ENCODE peak calls at places on chromosomes 4 and X, in nine cellular contexts. V is CD4-positive, CD25-positive, alpha-beta regulatory T cell; O is NT2/D1; G is lung; J is fibroblast of lung; B is Peyer's patch; D is iPS DF 6.9; R is heart right ventricle; K is CD8-positive, alpha-beta T cell. M is an unnamed sample. For H3K27me3 and H3K36me3, the result is how much of the 10 kb centered on the place peaks cover.

GRCh38 chr4:61064636-61065035 is 135.5 kb upstream of the ADGRL3 start:
- DNase-seq in J (no peak), B (no peak), V (no peak), K (no peak), G (no peak), R (no peak), D (no peak), O (no peak), M (no peak)

GRCh38 chr4:112196446-112196845 is 35.1 kb upstream of the AP1AR start:
- DNase-seq in V (no peak), J (peak), O (no peak), R (no peak), D (no peak), G (no peak), K (no peak), B (no peak), M (no peak)

GRCh38 chr4:147136308-147136707 is 190.6 kb upstream of the TTC29 start:
- DNase-seq in R (peak), K (no peak), O (no peak), D (no peak), G (no peak), J (peak), B (no peak), V (no peak), M (no peak)

GRCh38 chrX:140229187-140229586 is 263.9 kb upstream of the CXorf66 start:
- DNase-seq in K (no peak), R (no peak), B (no peak), G (no peak), O (peak), D (peak), J (no peak), V (no peak), M (no peak)

GRCh38 chrX:109049903-109050302 is 313.5 kb upstream of the IRS4 start:
- DNase-seq in B (no peak), D (no peak), G (no peak), K (no peak), V (no peak), O (no peak), J (no peak), R (no peak), M (no peak)

GRCh38 chrX:50770702-50771101 is 43.3 kb downstream of the SHROOM4 start:
- DNase-seq in V (no peak), R (no peak), D (no peak), O (no peak), B (peak), K (no peak), G (peak), J (no peak), M (no peak)

GRCh38 chr4:154142664-154143063 is 348.9 kb downstream of the DCHS2 start:
- DNase-seq in O (no peak), V (no peak), J (no peak), K (no peak), R (no peak), D (no peak), G (no peak), B (no peak), M (no peak)

GRCh38 chr4:99395595-99396364 is 39.4 kb downstream of the ADH7 start:
- DNase-seq in J (peak), R (no peak), V (no peak), G (no peak), B (no peak), O (no peak), K (no peak), D (no peak), M (no peak)

GRCh38 chr4:101332424-101332823 is 14.9 kb downstream of the PPP3CA start:
- DNase-seq in G (no peak), R (no peak), J (peak), V (no peak), K (no peak), D (no peak), O (no peak), B (no peak), M (no peak)

GRCh38 chr4:78079701-78080430 is 22.7 kb downstream of the FRAS1 start:
- DNase-seq in J (peak), O (no peak), V (no peak), R (no peak), G (no peak), B (no peak), K (no peak), D (no peak), M (no peak)

GRCh38 chrX:115892056-115892708 is 278.4 kb upstream of the AGTR2 start:
- DNase-seq in D (no peak), K (no peak), V (no peak), G (peak), B (peak), J (no peak), R (no peak), O (no peak), M (no peak)

GRCh38 chrX:40173662-40174593 is 76.2 kb upstream of the BCOR start:
- DNase-seq in R (peak), D (no peak), K (peak), J (no peak), V (peak), O (no peak), G (peak), B (peak), M (no peak)

GRCh38 chr4:1871471-1872021 is 353 bp downstream of the NSD2 start:
- DNase-seq in R (peak), O (no peak), K (no peak), V (no peak), J (no peak), D (no peak), B (peak), G (no peak), M (no peak)

GRCh38 chr4:101019941-101020401 is 327.4 kb downstream of the PPP3CA start:
- DNase-seq in B (no peak), G (no peak), K (no peak), V (peak), D (no peak), R (no peak), O (no peak), J (no peak), M (peak)

GRCh38 chr4:11507920-11508319 is 79.2 kb upstream of the HS3ST1 start:
- DNase-seq in R (no peak), K (no peak), G (no peak), D (no peak), B (peak), J (no peak), V (no peak), O (no peak), M (no peak)

GRCh38 chr4:168631241-168632151 is 134.6 kb downstream of the PALLD start:
- DNase-seq in G (peak), R (peak), D (no peak), B (peak), K (no peak), O (peak), J (peak), V (no peak), M (no peak)

GRCh38 chr4:13547563-13548041 is 3.3 kb upstream of the NKX3-2 start:
- DNase-seq in O (no peak), B (no peak), D (no peak), G (no peak), K (no peak), V (no peak), R (no peak), J (no peak), M (no peak)

GRCh38 chr4:142846729-142847606 is 867 bp upstream of the INPP4B start:
- DNase-seq in K (peak), G (no peak), O (peak), D (peak), B (peak), J (peak), V (peak), R (peak), M (peak)

GRCh38 chrX:105299286-105299685 is 78.8 kb upstream of the TEX13A start:
- DNase-seq in R (no peak), B (no peak), K (no peak), O (peak), J (no peak), V (no peak), G (no peak), D (peak), M (no peak)

GRCh38 chrX:52262195-52262546 is 77.5 kb downstream of the MAGED4 start:
- DNase-seq in J (no peak), V (no peak), K (no peak), O (no peak), D (no peak), B (no peak), G (no peak), R (no peak), M (no peak)

GRCh38 chr4:180377741-180378140 is 1865.5 kb upstream of the TENM3 start:
- DNase-seq in D (no peak), K (no peak), G (no peak), R (no peak), B (no peak), J (peak), O (no peak), V (no peak), M (no peak)

GRCh38 chrX:114508836-114509235 is 75.0 kb upstream of the HTR2C start:
- DNase-seq in O (no peak), G (no peak), B (no peak), J (peak), D (no peak), K (no peak), V (no peak), R (no peak), M (no peak)

GRCh38 chr4:98260047-98260578 is 1.1 kb upstream of the RAP1GDS1 start:
- DNase-seq in D (no peak), K (no peak), B (peak), V (no peak), J (no peak), O (peak), G (peak), R (peak), M (peak)

DNA sequence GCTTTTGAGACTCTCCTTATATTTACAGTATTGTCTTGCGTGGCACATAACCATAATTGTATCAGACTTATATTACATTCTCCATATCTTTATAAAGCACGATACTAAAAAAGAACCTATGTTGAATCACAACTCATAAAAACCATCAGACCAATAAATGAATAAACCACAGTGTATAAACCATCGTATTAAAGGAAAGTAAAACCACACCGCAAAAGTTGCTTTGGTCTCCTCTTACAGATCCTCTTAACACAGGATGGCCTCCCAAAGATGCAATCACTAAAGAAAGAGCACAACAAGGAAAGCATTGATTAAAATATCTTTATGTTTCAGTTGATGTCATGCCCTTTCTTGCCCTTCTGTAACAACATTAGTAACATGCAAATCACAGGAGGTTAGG is 437.9 kb downstream of the AFF2 start:
- DNase-seq in K (no peak), O (no peak), D (no peak), B (no peak), J (no peak), R (no peak), G (no peak), V (no peak), M (no peak)
- H3K4me3 ChIP-seq in K (no peak), O (no peak), D (no peak), B (no peak), J (no peak), R (no peak), G (no peak), V (no peak), M (no peak)

GRCh38 chrX:54776987-54777672 is 20.9 kb downstream of the ITIH6 start:
- DNase-seq in R (no peak), B (no peak), K (no peak), G (no peak), V (no peak), J (no peak), D (no peak), O (no peak), M (no peak)
- H3K27me3 ChIP-seq in R (under half), B (under half), K (under half), G (under half), V (under half), J (under half), D (under half), O (under half), M (under half)

GRCh38 chr4:158861766-158862165 is 92.9 kb downstream of the FNIP2 start:
- DNase-seq in V (no peak), D (no peak), R (no peak), J (no peak), G (no peak), O (no peak), K (no peak), B (no peak), M (no peak)
- H3K36me3 ChIP-seq in V (under half), D (under half), R (under half), J (under half), G (under half), O (under half), K (under half), B (under half), M (under half)

GRCh38 chr4:72567036-72567435 is 2.0 kb downstream of the ADAMTS3 start:
- DNase-seq in G (no peak), D (no peak), R (no peak), J (no peak), O (no peak), V (no peak), B (no peak), K (no peak), M (no peak)
- H3K4me3 ChIP-seq in G (no peak), D (no peak), R (no peak), J (no peak), O (no peak), V (no peak), B (no peak), K (no peak), M (no peak)

GRCh38 chrX:129984196-129984962 is 1.9 kb downstream of the BCORL1 start:
- DNase-seq in R (peak), B (peak), O (no peak), K (peak), D (no peak), G (no peak), V (peak), J (no peak), M (peak)

GRCh38 chrX:129983575-129984131 is 1.2 kb downstream of the BCORL1 start:
- DNase-seq in K (peak), B (peak), J (no peak), G (no peak), R (peak), D (no peak), O (no peak), V (no peak), M (no peak)

GRCh38 chrX:129981752-129982299 is 609 bp upstream of the BCORL1 start:
- DNase-seq in G (no peak), O (no peak), V (no peak), D (no peak), R (no peak), B (peak), K (no peak), J (no peak), M (no peak)

GRCh38 chrX:129981207-129981553 is 1.3 kb upstream of the BCORL1 start:
- DNase-seq in K (no peak), J (no peak), O (no peak), V (no peak), D (no peak), B (no peak), G (no peak), R (no peak), M (no peak)

DNA sequence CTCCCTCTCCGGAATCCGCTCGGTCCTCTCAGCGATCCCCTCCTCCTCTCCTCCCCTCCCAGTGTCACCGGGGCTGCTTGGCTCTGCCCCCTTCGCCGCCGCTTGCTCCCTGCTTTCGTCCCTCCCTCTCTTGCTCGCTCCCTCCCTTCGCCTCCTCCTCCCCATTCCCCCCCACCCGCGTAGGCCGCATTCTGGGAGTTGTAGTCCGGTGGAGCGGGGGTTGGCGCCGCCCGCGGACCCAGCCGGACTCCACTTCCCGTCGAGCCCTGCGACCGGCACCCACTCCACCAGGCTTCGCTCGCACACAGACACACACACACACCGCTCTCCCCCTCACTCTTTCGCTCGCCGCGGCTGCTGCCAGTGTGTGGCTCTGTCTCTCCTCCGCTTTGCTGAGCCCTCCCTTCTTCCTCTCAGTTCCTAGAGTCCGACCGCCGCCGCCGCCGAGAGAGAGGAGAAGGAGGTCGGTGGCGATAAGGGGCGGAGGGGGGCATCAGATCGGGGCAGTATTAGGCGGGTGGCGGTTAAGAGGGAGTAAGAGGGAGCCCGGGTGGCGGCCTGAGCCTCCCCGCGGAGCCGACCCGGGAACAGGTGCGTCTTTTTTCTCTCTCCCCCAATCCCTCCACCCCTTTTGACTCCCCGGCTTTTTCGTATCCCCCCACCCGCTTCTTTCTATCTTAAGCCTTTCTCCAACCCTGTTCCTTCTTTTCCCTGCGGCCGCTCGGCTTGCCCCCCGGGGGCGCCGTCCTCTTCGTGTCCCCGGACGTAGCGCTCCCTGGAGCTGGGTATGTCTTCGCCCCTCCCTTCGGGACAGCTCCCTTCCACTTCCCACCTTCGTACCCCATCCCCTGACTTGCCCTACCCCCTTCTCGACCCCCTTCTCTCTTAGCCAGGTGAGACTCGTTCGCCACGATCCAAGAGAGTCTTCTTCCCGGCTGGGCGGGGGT is at the start of gene BCORL1:
- DNase-seq in B (peak), R (peak), K (peak), G (peak), V (peak), O (peak), D (peak), J (peak), M (peak)
- H3K27me3 ChIP-seq in B (under half), R (under half), K (under half), G (under half), V (under half), O (under half), D (under half), J (under half), M (under half)

GRCh38 chrX:48600226-48600625 is 2.9 kb downstream of the WDR13 start:
- DNase-seq in J (no peak), R (no peak), O (no peak), V (no peak), K (no peak), B (no peak), D (no peak), G (no peak), M (no peak)
- H3K36me3 ChIP-seq in J (under half), R (under half), O (half or more), V (under half), K (under half), B (under half), D (under half), G (under half), M (under half)

DNA sequence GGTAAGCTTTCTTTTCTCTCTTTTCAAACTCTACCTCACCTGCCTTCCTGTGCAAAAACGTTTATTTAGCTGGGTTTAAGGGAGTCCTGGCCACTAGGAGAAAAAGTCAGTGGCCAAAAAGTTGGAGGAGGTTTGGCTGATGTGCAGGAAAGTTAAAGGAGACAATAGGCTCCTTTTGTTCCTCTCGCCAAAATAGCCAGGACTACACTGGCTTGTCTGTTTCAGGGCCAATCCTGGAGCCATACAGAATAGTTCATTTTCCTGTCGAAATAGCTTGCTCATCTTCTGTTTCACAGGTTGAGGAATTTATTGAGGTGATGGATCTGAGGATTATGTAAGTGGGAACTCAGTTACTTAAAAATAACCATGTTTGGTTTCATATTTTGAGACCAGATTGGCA is 423 bp downstream of the HEPH start:
- DNase-seq in K (no peak), V (no peak), R (no peak), G (no peak), D (no peak), O (no peak), B (no peak), J (no peak), M (no peak)
- H3K4me3 ChIP-seq in K (no peak), V (no peak), R (peak), G (no peak), D (peak), O (peak), B (no peak), J (no peak), M (no peak)

DNA sequence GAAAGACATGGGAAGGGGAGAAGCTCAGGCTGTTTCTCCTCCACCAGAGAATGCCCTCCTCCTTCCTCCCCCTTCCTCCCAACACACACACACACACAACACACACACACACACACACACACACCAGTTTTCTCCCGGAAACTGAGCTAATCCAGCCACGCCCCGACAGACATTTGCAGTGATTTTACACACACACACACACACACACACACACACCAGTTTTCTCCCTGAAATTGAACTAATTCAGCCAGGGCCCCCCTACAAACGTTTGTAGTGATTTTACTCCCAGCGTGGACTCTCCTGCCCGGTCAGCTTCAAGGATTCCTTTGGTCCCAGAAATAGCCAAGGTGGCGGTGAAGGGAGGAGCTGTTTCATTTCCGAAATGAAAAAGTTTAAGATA is 32.9 kb upstream of the STX18 start:
- DNase-seq in R (peak), O (no peak), D (no peak), J (peak), K (peak), V (peak), B (peak), G (peak), M (no peak)
- H3K27me3 ChIP-seq in R (under half), O (under half), D (under half), J (under half), K (under half), V (under half), B (under half), G (under half), M (under half)

M was measured in naive thymus-derived CD4-positive, alpha-beta T cell.